ENCODE peak calls at places on chromosomes 3 and 15, in nine cellular contexts. P is AG04450; N is hepatic stellate cell; U is breast epithelium; C is T-helper 1 cell; W is tibial nerve; K is activated naive CD4-positive, alpha-beta T cell treated with anti-CD3 and anti-CD28 coated beads, Interleukin-2, amount 50 U/mL, for 16 hours; H is body of pancreas; B is GDM1. F is an unnamed sample.

GRCh38 chr3:114671741-114672510 is 378.1 kb downstream of the TIGIT start:
- DNase-seq in P (no peak), N (no peak), U (no peak), C (no peak), W (no peak), K (no peak), H (no peak), B (no peak), F (no peak)

GRCh38 chr15:49645937-49646336 is 25.1 kb downstream of the DTWD1 start:
- DNase-seq in P (no peak), N (no peak), U (peak), C (no peak), W (peak), K (no peak), H (peak), B (no peak), F (peak)

GRCh38 chr3:190504354-190505125 is 9.3 kb upstream of the IL1RAP start:
- DNase-seq in P (no peak), N (no peak), U (no peak), C (no peak), W (no peak), K (no peak), H (no peak), B (peak), F (no peak)

GRCh38 chr3:50515565-50516047 is 12.2 kb upstream of the CACNA2D2 start:
- DNase-seq in P (no peak), N (peak), U (no peak), C (no peak), W (no peak), K (no peak), H (no peak), B (no peak), F (no peak)

GRCh38 chr3:105158277-105158676 is 208.4 kb upstream of the ALCAM start:
- DNase-seq in P (no peak), N (no peak), U (no peak), C (no peak), W (no peak), K (no peak), H (no peak), B (no peak), F (no peak)

GRCh38 chr3:17157713-17158112 is 273.0 kb downstream of the PLCL2 start:
- DNase-seq in P (no peak), N (peak), U (no peak), C (no peak), W (no peak), K (no peak), H (peak), B (no peak), F (no peak)

GRCh38 chr15:73924258-73924921 is 1.9 kb upstream of the LOXL1 start:
- DNase-seq in P (peak), N (peak), U (no peak), C (no peak), W (no peak), K (no peak), H (no peak), B (peak), F (peak)

GRCh38 chr3:31420311-31420710 is 112.4 kb upstream of the STT3B start:
- DNase-seq in P (no peak), N (no peak), U (no peak), C (no peak), W (no peak), K (no peak), H (no peak), B (no peak), F (no peak)

GRCh38 chr3:52257911-52258310 is 12.4 kb downstream of the PPM1M start:
- DNase-seq in P (no peak), N (no peak), U (no peak), C (no peak), W (no peak), K (no peak), H (no peak), B (no peak), F (no peak)

GRCh38 chr3:130242850-130243569 is 102.5 kb upstream of the COL6A5 start:
- DNase-seq in P (no peak), N (no peak), U (no peak), C (no peak), W (no peak), K (no peak), H (no peak), B (no peak), F (no peak)

GRCh38 chr15:66156310-66156975 is 97.1 kb downstream of the MEGF11 start:
- DNase-seq in P (no peak), N (no peak), U (no peak), C (no peak), W (no peak), K (no peak), H (no peak), B (no peak), F (no peak)

GRCh38 chr15:40340740-40341400 is at the start of gene CCDC9B:
- DNase-seq in P (no peak), N (peak), U (peak), C (no peak), W (peak), K (no peak), H (peak), B (no peak), F (peak)

GRCh38 chr3:147412491-147412916 is 3.3 kb downstream of the ZIC1 start:
- DNase-seq in P (no peak), N (no peak), U (no peak), C (no peak), W (no peak), K (no peak), H (no peak), B (no peak), F (no peak)

GRCh38 chr3:72890166-72890925 is 2.5 kb downstream of the GXYLT2 start:
- DNase-seq in P (no peak), N (no peak), U (no peak), C (no peak), W (no peak), K (no peak), H (no peak), B (no peak), F (no peak)

GRCh38 chr3:56468184-56469106 is at the start of gene ERC2:
- DNase-seq in P (no peak), N (peak), U (no peak), C (no peak), W (no peak), K (no peak), H (peak), B (no peak), F (no peak)

GRCh38 chr15:70493787-70494514 is 269.4 kb downstream of the UACA start:
- DNase-seq in P (no peak), N (no peak), U (no peak), C (no peak), W (no peak), K (no peak), H (no peak), B (no peak), F (no peak)

GRCh38 chr3:50557106-50557505 is 10.4 kb downstream of the C3orf18 start:
- DNase-seq in P (no peak), N (no peak), U (no peak), C (no peak), W (no peak), K (no peak), H (no peak), B (no peak), F (no peak)

GRCh38 chr15:41790756-41791546 is 16.7 kb downstream of the MAPKBP1 start:
- DNase-seq in P (no peak), N (peak), U (no peak), C (no peak), W (no peak), K (no peak), H (no peak), B (peak), F (peak)

GRCh38 chr3:78076379-78076778 is 1036.5 kb downstream of the ROBO2 start:
- DNase-seq in P (no peak), N (no peak), U (no peak), C (no peak), W (no peak), K (no peak), H (no peak), B (no peak), F (no peak)

GRCh38 chr3:7536921-7537320 is 676.0 kb downstream of the GRM7 start:
- DNase-seq in P (no peak), N (no peak), U (no peak), C (no peak), W (no peak), K (no peak), H (no peak), B (no peak), F (no peak)

GRCh38 chr15:56205061-56205876 is 38.4 kb downstream of the RFX7 start:
- DNase-seq in P (no peak), N (no peak), U (no peak), C (no peak), W (no peak), K (no peak), H (no peak), B (no peak), F (no peak)

GRCh38 chr3:16071246-16071645 is 103.2 kb upstream of the GALNT15 start:
- DNase-seq in P (no peak), N (no peak), U (no peak), C (no peak), W (no peak), K (no peak), H (no peak), B (no peak), F (no peak)

GRCh38 chr3:105791134-105791533 is 77.7 kb downstream of the CBLB start:
- DNase-seq in P (no peak), N (peak), U (no peak), C (no peak), W (peak), K (no peak), H (no peak), B (no peak), F (peak)

GRCh38 chr3:99708207-99708745 is 69.9 kb downstream of the COL8A1 start:
- DNase-seq in P (no peak), N (no peak), U (peak), C (no peak), W (no peak), K (no peak), H (no peak), B (no peak), F (no peak)

GRCh38 chr3:65811917-65812316 is 226.8 kb downstream of the MAGI1 start:
- DNase-seq in P (no peak), N (no peak), U (no peak), C (no peak), W (no peak), K (no peak), H (no peak), B (no peak), F (no peak)

GRCh38 chr3:7484636-7485035 is 623.7 kb downstream of the GRM7 start:
- DNase-seq in P (no peak), N (no peak), U (no peak), C (no peak), W (no peak), K (no peak), H (no peak), B (no peak), F (no peak)

GRCh38 chr15:69422336-69422895 is 8.3 kb downstream of the KIF23 start:
- DNase-seq in P (no peak), N (no peak), U (peak), C (no peak), W (no peak), K (no peak), H (no peak), B (no peak), F (no peak)

GRCh38 chr3:13141991-13142412 is 68.8 kb upstream of the IQSEC1 start:
- DNase-seq in P (no peak), N (peak), U (no peak), C (no peak), W (no peak), K (no peak), H (no peak), B (no peak), F (no peak)

GRCh38 chr3:46669191-46669999 is 24.1 kb downstream of the ALS2CL start:
- DNase-seq in P (no peak), N (peak), U (no peak), C (no peak), W (no peak), K (no peak), H (peak), B (no peak), F (no peak)

GRCh38 chr3:107410606-107411005 is 33.4 kb downstream of the CCDC54 start:
- DNase-seq in P (no peak), N (no peak), U (no peak), C (no peak), W (no peak), K (no peak), H (no peak), B (no peak), F (no peak)